ENCODE peak calls at places on chromosome 5, in six cellular contexts. B is iris pigment epithelial cell, G is midbrain, X is astrocyte of the spinal cord, N is GDM1, D is C1 segment of cervical spinal cord. M is an unnamed sample.

GRCh38 chr5:168967882-168968620 is 332.9 kb downstream of the SLIT3 start:
- DNase-seq in B (no peak), G (no peak), X (no peak), N (no peak), D (peak; percentile 68), M (no peak)

GRCh38 chr5:159773062-159773924 is 143.0 kb upstream of the ADRA1B start:
- DNase-seq in B (peak; percentile 93), G (peak; percentile 22), X (peak; percentile 95), N (peak; percentile 43), D (no peak), M (peak; percentile 83)

GRCh38 chr5:53777864-53778618 is 217.6 kb downstream of the NDUFS4 start:
- DNase-seq in B (no peak), G (no peak), X (no peak), N (no peak), D (no peak), M (no peak)

GRCh38 chr5:133396724-133397123 is 215.6 kb downstream of the FSTL4 start:
- DNase-seq in B (no peak), G (no peak), X (no peak), N (no peak), D (no peak), M (no peak)

GRCh38 chr5:57094753-57095683 is 78.8 kb upstream of the GPBP1 start:
- DNase-seq in B (no peak), G (no peak), X (no peak), N (no peak), D (no peak), M (peak; percentile 45)

GRCh38 chr5:27437594-27438200 is 399.3 kb upstream of the CDH9 start:
- DNase-seq in B (peak; percentile 79), G (no peak), X (peak; percentile 33), N (no peak), D (no peak), M (no peak)

GRCh38 chr5:138601444-138601843 is 26.2 kb upstream of the HSPA9 start:
- DNase-seq in B (peak; percentile 93), G (no peak), X (peak; percentile 68), N (peak; percentile 47), D (no peak), M (no peak)

GRCh38 chr5:72209515-72210115 is 102.3 kb downstream of the MAP1B start:
- DNase-seq in B (no peak), G (peak; percentile 41), X (peak; percentile 62), N (no peak), D (no peak), M (peak; percentile 60)

GRCh38 chr5:1445313-1445894 is at the start of gene SLC6A3:
- DNase-seq in B (no peak), G (no peak), X (no peak), N (no peak), D (no peak), M (peak; percentile 93)

GRCh38 chr5:141597814-141598213 is 21.0 kb downstream of the DIAPH1 start:
- DNase-seq in B (no peak), G (no peak), X (no peak), N (no peak), D (no peak), M (no peak)

GRCh38 chr5:139014726-139015125 is 139.6 kb upstream of the LRRTM2 start:
- DNase-seq in B (peak; percentile 94), G (no peak), X (peak; percentile 88), N (no peak), D (no peak), M (no peak)

M was measured in neural progenitor cell.